ENCODE peak calls at places on chromosomes 2 and 18, in seven cellular contexts. Q is IMR-90, F is H9, U is H1, E is neuronal stem cell, L is trophoblast cell, G is mesendoderm. W is an unnamed sample.

GRCh38 chr2:204452464-204453023 is 92.7 kb upstream of the PARD3B start:
- DNase-seq in Q (peak), F (peak), U (no peak), E (peak), L (peak), G (peak), W (peak)

GRCh38 chr2:225668606-225669266 is 269.2 kb downstream of the NYAP2 start:
- DNase-seq in Q (peak), F (peak), U (no peak), E (no peak), L (peak), G (peak), W (peak)

GRCh38 chr2:207182916-207183315 is 17.2 kb upstream of the KLF7 start:
- DNase-seq in Q (peak), F (no peak), U (no peak), E (no peak), L (no peak), G (no peak), W (no peak)

GRCh38 chr2:45636013-45636412 is 15.5 kb upstream of the PRKCE start:
- DNase-seq in Q (no peak), F (no peak), U (no peak), E (no peak), L (no peak), G (no peak), W (no peak)

GRCh38 chr2:28648671-28649395 is 102.8 kb upstream of the PPP1CB start:
- DNase-seq in Q (no peak), F (no peak), U (no peak), E (no peak), L (no peak), G (no peak), W (no peak)

GRCh38 chr2:168645696-168646095 is 156.7 kb upstream of the NOSTRIN start:
- DNase-seq in Q (no peak), F (no peak), U (no peak), E (no peak), L (no peak), G (no peak), W (no peak)

GRCh38 chr2:168174761-168175160 is 72.6 kb downstream of the STK39 start:
- DNase-seq in Q (no peak), F (no peak), U (no peak), E (no peak), L (no peak), G (no peak), W (no peak)

GRCh38 chr2:229849073-229849472 is 72.7 kb downstream of the TRIP12 start:
- DNase-seq in Q (no peak), F (no peak), U (no peak), E (no peak), L (peak), G (peak), W (no peak)

GRCh38 chr2:154375625-154376020 is 322.9 kb upstream of the KCNJ3 start:
- DNase-seq in Q (no peak), F (no peak), U (no peak), E (peak), L (peak), G (peak), W (peak)

GRCh38 chr2:231926761-231927565 is 767 bp upstream of the NPPC start:
- DNase-seq in Q (peak), F (peak), U (no peak), E (peak), L (no peak), G (peak), W (no peak)

GRCh38 chr2:200703132-200703925 is 108.4 kb upstream of the BZW1 start:
- DNase-seq in Q (peak), F (no peak), U (no peak), E (peak), L (peak), G (peak), W (peak)

GRCh38 chr2:162798407-162798806 is 40.2 kb downstream of the KCNH7 start:
- DNase-seq in Q (no peak), F (no peak), U (no peak), E (no peak), L (no peak), G (no peak), W (no peak)

GRCh38 chr18:12944724-12945123 is 3.1 kb upstream of the SEH1L start:
- DNase-seq in Q (no peak), F (no peak), U (no peak), E (no peak), L (no peak), G (no peak), W (no peak)

GRCh38 chr2:174774828-174775227 is 10.6 kb upstream of the CHRNA1 start:
- DNase-seq in Q (no peak), F (no peak), U (no peak), E (no peak), L (no peak), G (no peak), W (no peak)

GRCh38 chr18:3595282-3596273 is 145.6 kb downstream of the TGIF1 start:
- DNase-seq in Q (peak), F (no peak), U (no peak), E (no peak), L (peak), G (peak), W (peak)

GRCh38 chr18:23228102-23229051 is 93.1 kb downstream of the CABLES1 start:
- DNase-seq in Q (peak), F (no peak), U (no peak), E (no peak), L (no peak), G (peak), W (peak)

GRCh38 chr2:183037660-183038340 is 457 bp downstream of the NCKAP1 start:
- DNase-seq in Q (no peak), F (no peak), U (no peak), E (peak), L (peak), G (no peak), W (no peak)

GRCh38 chr2:142920579-142920978 is 43.1 kb downstream of the KYNU start:
- DNase-seq in Q (peak), F (no peak), U (no peak), E (no peak), L (no peak), G (no peak), W (no peak)

GRCh38 chr2:225027061-225027762 is 15.1 kb downstream of the DOCK10 start:
- DNase-seq in Q (no peak), F (no peak), U (no peak), E (no peak), L (no peak), G (no peak), W (no peak)

GRCh38 chr2:174704061-174704460 is 60.2 kb downstream of the CHRNA1 start:
- DNase-seq in Q (no peak), F (no peak), U (no peak), E (no peak), L (peak), G (no peak), W (no peak)

GRCh38 chr18:71844810-71845209 is 699.3 kb downstream of the CBLN2 start:
- DNase-seq in Q (no peak), F (no peak), U (no peak), E (no peak), L (no peak), G (no peak), W (no peak)

GRCh38 chr2:60634443-60634842 is 81.0 kb upstream of the BCL11A start:
- DNase-seq in Q (no peak), F (no peak), U (no peak), E (no peak), L (no peak), G (no peak), W (no peak)

GRCh38 chr18:34942975-34943374 is 98.2 kb upstream of the MAPRE2 start:
- DNase-seq in Q (no peak), F (no peak), U (no peak), E (no peak), L (no peak), G (peak), W (no peak)

GRCh38 chr18:64294967-64295366 is 146.1 kb upstream of the LINC00305 start:
- DNase-seq in Q (no peak), F (no peak), U (no peak), E (no peak), L (no peak), G (peak), W (no peak)

GRCh38 chr2:3403587-3404334 is 24.3 kb downstream of the TRAPPC12 start:
- DNase-seq in Q (no peak), F (no peak), U (no peak), E (no peak), L (no peak), G (no peak), W (no peak)

GRCh38 chr2:3404495-3404894 is 25.0 kb downstream of the TRAPPC12 start:
- DNase-seq in Q (no peak), F (no peak), U (no peak), E (no peak), L (no peak), G (no peak), W (no peak)

GRCh38 chr2:3405308-3405707 is 25.8 kb downstream of the TRAPPC12 start:
- DNase-seq in Q (no peak), F (no peak), U (no peak), E (no peak), L (no peak), G (no peak), W (no peak)

GRCh38 chr2:3406501-3406900 is 27.0 kb downstream of the TRAPPC12 start:
- DNase-seq in Q (no peak), F (no peak), U (no peak), E (no peak), L (no peak), G (no peak), W (no peak)

GRCh38 chr2:3405876-3406275 is 26.4 kb downstream of the TRAPPC12 start:
- DNase-seq in Q (no peak), F (no peak), U (no peak), E (no peak), L (no peak), G (no peak), W (no peak)
- H4K8ac ChIP-seq in Q (no peak), F (no peak), U (no peak), E (no peak), L (no peak), G (no peak), W (no peak)

GRCh38 chr2:166661391-166661790 is 167.3 kb upstream of the SCN7A start:
- DNase-seq in Q (no peak), F (no peak), U (no peak), E (no peak), L (no peak), G (no peak), W (no peak)

GRCh38 chr2:166671831-166672230 is 177.8 kb upstream of the SCN7A start:
- DNase-seq in Q (peak), F (no peak), U (no peak), E (no peak), L (no peak), G (no peak), W (no peak)

GRCh38 chr2:166671235-166671634 is 177.2 kb upstream of the SCN7A start:
- DNase-seq in Q (peak), F (no peak), U (no peak), E (no peak), L (no peak), G (no peak), W (no peak)

GRCh38 chr2:166661824-166662223 is 167.8 kb upstream of the SCN7A start:
- DNase-seq in Q (no peak), F (no peak), U (no peak), E (no peak), L (no peak), G (no peak), W (no peak)

GRCh38 chr2:166665991-166666940 is 172.2 kb upstream of the SCN7A start:
- DNase-seq in Q (peak), F (no peak), U (no peak), E (no peak), L (no peak), G (no peak), W (peak)
- H4K8ac ChIP-seq in Q (no peak), F (no peak), U (no peak), E (no peak), L (no peak), G (no peak), W (no peak)

GRCh38 chr2:160700415-160700814 is 206.8 kb upstream of the RBMS1 start:
- DNase-seq in Q (no peak), F (no peak), U (no peak), E (no peak), L (no peak), G (no peak), W (no peak)

GRCh38 chr2:160695402-160696060 is 201.9 kb upstream of the RBMS1 start:
- DNase-seq in Q (peak), F (no peak), U (no peak), E (no peak), L (peak), G (no peak), W (peak)

GRCh38 chr2:160696061-160696452 is 202.4 kb upstream of the RBMS1 start:
- DNase-seq in Q (no peak), F (no peak), U (no peak), E (no peak), L (peak), G (no peak), W (peak)

GRCh38 chr2:160700006-160700405 is 206.4 kb upstream of the RBMS1 start:
- DNase-seq in Q (no peak), F (no peak), U (no peak), E (no peak), L (no peak), G (no peak), W (no peak)

DNA sequence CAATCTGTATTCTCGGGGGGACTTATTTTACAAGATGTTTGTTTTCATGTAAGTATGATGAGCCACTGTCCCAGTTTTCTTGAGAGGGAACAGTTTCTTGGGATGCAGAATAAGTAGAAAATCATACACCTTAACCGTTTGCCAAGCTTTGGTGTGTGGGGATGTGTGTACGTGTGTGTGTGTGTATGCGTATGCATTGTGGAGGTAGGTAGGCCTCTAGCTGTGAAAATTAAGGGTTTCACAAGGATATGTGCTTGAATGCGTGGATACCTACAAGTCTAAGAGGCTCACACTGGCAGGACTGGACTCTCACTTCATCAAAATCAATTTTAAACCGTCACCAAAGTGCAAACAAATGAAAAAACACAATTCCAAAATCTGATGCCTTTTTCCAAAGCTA is 204.2 kb upstream of the RBMS1 start:
- DNase-seq in Q (no peak), F (no peak), U (no peak), E (no peak), L (no peak), G (no peak), W (no peak)
- H4K8ac ChIP-seq in Q (no peak), F (no peak), U (no peak), E (no peak), L (no peak), G (no peak), W (no peak)

GRCh38 chr18:33647365-33647764 is 69.3 kb downstream of the ASXL3 start:
- DNase-seq in Q (no peak), F (no peak), U (no peak), E (no peak), L (no peak), G (no peak), W (no peak)
- H4K8ac ChIP-seq in Q (no peak), F (no peak), U (no peak), E (no peak), L (no peak), G (no peak), W (no peak)

GRCh38 chr2:234703258-234703657 is 206.4 kb upstream of the ARL4C start:
- DNase-seq in Q (no peak), F (no peak), U (no peak), E (no peak), L (no peak), G (no peak), W (no peak)
- H4K8ac ChIP-seq in Q (no peak), F (no peak), U (no peak), E (no peak), L (no peak), G (no peak), W (no peak)

GRCh38 chr2:106798826-106799552 is 87.0 kb downstream of the ST6GAL2 start:
- DNase-seq in Q (no peak), F (no peak), U (no peak), E (no peak), L (no peak), G (no peak), W (no peak)
- H4K8ac ChIP-seq in Q (no peak), F (no peak), U (no peak), E (no peak), L (no peak), G (no peak), W (no peak)

DNA sequence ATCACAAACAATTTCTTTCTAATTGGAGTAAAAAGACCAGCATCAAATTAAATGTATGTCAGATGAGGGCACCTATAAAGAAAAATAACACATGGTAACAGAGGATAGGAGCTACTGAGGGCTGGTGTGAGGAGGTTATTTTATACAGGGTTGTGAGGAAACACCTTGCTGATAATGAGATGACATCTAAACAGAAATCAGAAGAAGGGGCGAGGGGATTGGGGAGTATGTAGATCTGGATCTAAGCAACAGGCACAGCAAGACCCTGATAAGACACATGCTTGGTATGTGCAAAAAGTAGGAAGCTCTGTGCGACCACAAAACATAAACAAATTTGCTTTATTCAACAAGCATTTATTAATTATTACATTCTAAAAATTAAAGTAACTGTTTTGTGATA is 295.5 kb downstream of the ZEB2 start:
- DNase-seq in Q (no peak), F (no peak), U (no peak), E (no peak), L (no peak), G (no peak), W (no peak)
- H4K8ac ChIP-seq in Q (no peak), F (no peak), U (no peak), E (no peak), L (no peak), G (no peak), W (no peak)

GRCh38 chr2:55033076-55033742 is 17.0 kb downstream of the RTN4 start:
- DNase-seq in Q (no peak), F (no peak), U (no peak), E (no peak), L (no peak), G (no peak), W (no peak)
- H4K8ac ChIP-seq in Q (no peak), F (no peak), U (no peak), E (no peak), L (no peak), G (no peak), W (no peak)

DNA sequence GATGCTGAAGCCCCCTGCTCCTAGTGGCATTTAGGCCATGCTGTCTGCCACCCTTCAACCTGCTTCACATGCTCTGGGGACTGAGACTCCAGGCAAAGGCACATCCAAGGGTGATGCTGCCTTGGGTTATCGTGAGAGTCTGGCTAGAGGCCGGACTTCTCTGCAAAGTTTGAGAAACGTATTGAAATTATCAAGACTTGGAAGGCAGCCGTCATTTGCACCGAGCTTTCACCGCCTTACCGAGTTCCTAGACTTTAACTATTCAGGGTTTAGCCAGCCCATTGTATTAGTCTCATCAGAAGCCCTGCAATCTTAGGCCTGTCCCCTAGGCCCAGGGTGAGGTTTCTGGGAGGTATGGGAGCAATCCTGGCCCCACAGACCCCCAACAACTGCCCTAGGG is 34.0 kb downstream of the RDH14 start:
- DNase-seq in Q (no peak), F (no peak), U (no peak), E (no peak), L (no peak), G (no peak), W (no peak)
- H4K8ac ChIP-seq in Q (no peak), F (no peak), U (peak), E (no peak), L (no peak), G (no peak), W (peak)

W was measured in mesenchymal stem cell.